ENCODE peak calls at places on chromosome 20, in nine cellular contexts. P is CD8-positive, alpha-beta T cell; I is GM06990; S is tibial artery; N is upper lobe of left lung; O is IMR-90; B is lower lobe of right lung; V is osteoblast; T is tibial nerve. E is an unnamed sample.

GRCh38 chr20:4929686-4930397 is 71.5 kb downstream of the SLC23A2 start:
- DNase-seq in P (no peak), T (no peak), I (no peak), V (no peak), O (peak; percentile 37), B (no peak), S (no peak), N (no peak), E (no peak)

GRCh38 chr20:23243791-23244190 is 106.8 kb upstream of the NXT1 start:
- DNase-seq in V (no peak), T (no peak), O (no peak), N (no peak), I (no peak), P (no peak), B (no peak), S (no peak), E (no peak)

GRCh38 chr20:38935285-38935684 is 9.1 kb downstream of the FAM83D start:
- DNase-seq in O (no peak), S (no peak), B (no peak), T (no peak), P (no peak), I (no peak), N (no peak), V (no peak), E (no peak)

GRCh38 chr20:62381202-62381797 is 5.6 kb upstream of the RPS21 start:
- DNase-seq in B (no peak), S (no peak), V (no peak), N (no peak), P (no peak), T (no peak), O (peak; percentile 76), I (no peak), E (peak; percentile 56)

GRCh38 chr20:50980071-50980681 is 21.6 kb downstream of the MOCS3 start:
- DNase-seq in B (no peak), V (peak; percentile 97), S (no peak), P (no peak), T (no peak), O (peak; percentile 100), I (no peak), N (no peak), E (no peak)

GRCh38 chr20:51131806-51132205 is 108.9 kb upstream of the KCNG1 start:
- DNase-seq in T (no peak), B (no peak), S (no peak), O (no peak), I (no peak), N (no peak), P (no peak), V (no peak), E (no peak)

GRCh38 chr20:48398506-48399449 is 429.0 kb downstream of the PREX1 start:
- DNase-seq in I (no peak), P (no peak), S (no peak), V (no peak), T (no peak), N (no peak), O (no peak), B (no peak), E (no peak)

GRCh38 chr20:40008177-40008576 is 680.9 kb downstream of the MAFB start:
- DNase-seq in N (no peak), V (no peak), I (no peak), P (no peak), T (no peak), O (peak; percentile 2), S (no peak), B (no peak), E (no peak)

GRCh38 chr20:7586481-7586880 is 353.8 kb downstream of the HAO1 start:
- DNase-seq in N (no peak), S (no peak), V (no peak), B (no peak), P (no peak), I (no peak), O (no peak), T (no peak), E (no peak)

GRCh38 chr20:39474829-39475228 is 512.7 kb downstream of the DHX35 start:
- DNase-seq in T (no peak), I (no peak), V (no peak), N (no peak), S (no peak), O (no peak), P (no peak), B (no peak), E (no peak)

GRCh38 chr20:19960745-19961144 is 56.4 kb upstream of the NAA20 start:
- DNase-seq in T (no peak), P (no peak), I (no peak), S (no peak), O (no peak), V (no peak), B (no peak), N (no peak), E (no peak)

GRCh38 chr20:45685896-45686295 is 15.9 kb upstream of the WFDC11 start:
- DNase-seq in N (no peak), O (no peak), S (no peak), B (no peak), I (no peak), T (no peak), P (no peak), V (peak; percentile 65), E (no peak)

GRCh38 chr20:52958206-52958605 is 14.0 kb upstream of the TSHZ2 start:
- DNase-seq in T (no peak), V (no peak), B (no peak), O (no peak), I (no peak), S (no peak), N (no peak), P (no peak), E (no peak)

GRCh38 chr20:10513931-10514575 is 78.9 kb downstream of the SLX4IP start:
- DNase-seq in O (no peak), I (no peak), S (no peak), V (no peak), B (no peak), N (no peak), P (no peak), T (no peak), E (no peak)

GRCh38 chr20:56985286-56985685 is 281.2 kb downstream of the BMP7 start:
- DNase-seq in I (no peak), S (no peak), B (no peak), T (no peak), O (no peak), P (no peak), N (no peak), V (no peak), E (no peak)

GRCh38 chr20:53343433-53343832 is 250.2 kb downstream of the ZNF217 start:
- DNase-seq in S (no peak), I (no peak), N (no peak), O (no peak), P (no peak), T (no peak), V (no peak), B (no peak), E (no peak)

GRCh38 chr20:44364780-44365179 is 9.3 kb downstream of the HNF4A start:
- DNase-seq in I (no peak), B (no peak), V (no peak), P (no peak), S (no peak), O (no peak), N (no peak), T (no peak), E (no peak)

DNA sequence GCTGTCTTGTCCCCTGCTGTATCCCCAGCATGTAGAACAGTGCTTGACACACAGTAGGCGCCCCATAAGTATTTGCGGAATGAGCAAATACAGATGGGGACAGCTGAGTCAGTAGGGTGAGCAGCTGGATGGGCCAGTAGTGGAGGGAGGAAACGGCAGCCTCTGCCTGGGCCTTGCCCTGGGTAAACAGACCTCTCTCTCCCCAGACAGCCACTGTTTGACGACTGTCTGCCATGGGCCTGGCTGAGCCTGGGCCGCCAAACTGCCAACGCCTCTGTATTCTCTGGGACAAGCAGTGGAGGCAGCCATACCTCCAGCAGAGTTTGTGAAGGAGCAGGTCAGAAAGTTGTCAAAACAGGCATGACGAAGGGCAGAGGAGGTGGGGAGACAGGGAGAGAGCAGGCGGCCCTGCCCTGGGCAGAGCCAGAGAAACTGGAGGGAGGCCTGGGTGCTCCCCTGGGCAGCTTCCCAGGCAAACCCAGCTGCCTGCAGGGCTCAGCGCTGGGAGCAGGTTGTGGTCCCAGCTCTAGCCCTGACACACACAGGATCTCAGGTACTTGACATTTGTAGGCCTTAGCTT is 15.2 kb downstream of the HNF4A start:
- DNase-seq in O (no peak), V (no peak), N (no peak), P (no peak), S (no peak), I (no peak), T (no peak), B (no peak), E (no peak)
- TF ChIP-seq CTCF in O (no peak), V (no peak), N (no peak), P (no peak), S (no peak), I (no peak), T (no peak), B (no peak), E (no peak)

GRCh38 chr20:59077705-59078104 is 35.1 kb upstream of the PRELID3B start:
- DNase-seq in O (no peak), V (no peak), T (no peak), N (no peak), S (no peak), P (no peak), I (no peak), B (no peak), E (no peak)
- H3K27me3 ChIP-seq in O (peaks cover 13% of the 10 kb centered on the region), V (peaks cover 21% of the 10 kb centered on the region), T (no peaks in the 10 kb centered on the region), N (no peaks in the 10 kb centered on the region), S (no peaks in the 10 kb centered on the region), P (no peaks in the 10 kb centered on the region), I (no peaks in the 10 kb centered on the region), B (no peaks in the 10 kb centered on the region), E (no peaks in the 10 kb centered on the region)

GRCh38 chr20:25303292-25304024 is 55.6 kb downstream of the PYGB start:
- DNase-seq in N (no peak), B (no peak), V (peak; percentile 30), S (no peak), T (no peak), P (no peak), I (no peak), O (no peak), E (no peak)
- H3K36me3 ChIP-seq in N (peaks cover 50% of the 10 kb centered on the region), B (peaks cover 61% of the 10 kb centered on the region), V (peaks cover 30% of the 10 kb centered on the region), S (peaks cover 14% of the 10 kb centered on the region), T (no peaks in the 10 kb centered on the region), P (no peaks in the 10 kb centered on the region), I (peaks cover 5% of the 10 kb centered on the region), O (peaks cover 37% of the 10 kb centered on the region), E (peaks cover 53% of the 10 kb centered on the region)

GRCh38 chr20:35326732-35327073 is 34.5 kb upstream of the FAM83C start:
- DNase-seq in B (no peak), P (no peak), N (no peak), T (no peak), V (no peak), S (no peak), O (no peak), I (no peak), E (no peak)

GRCh38 chr20:35328689-35329088 is 36.5 kb upstream of the FAM83C start:
- DNase-seq in N (no peak), V (peak; percentile 10), S (no peak), P (no peak), B (no peak), T (no peak), I (no peak), O (no peak), E (no peak)

GRCh38 chr20:35327074-35327976 is 35.1 kb upstream of the FAM83C start:
- DNase-seq in V (no peak), B (no peak), P (no peak), O (peak; percentile 46), S (no peak), T (no peak), N (no peak), I (no peak), E (no peak)

GRCh38 chr20:35328095-35328685 is 36.0 kb upstream of the FAM83C start:
- DNase-seq in T (no peak), I (no peak), S (no peak), V (no peak), B (no peak), N (no peak), P (no peak), O (no peak), E (no peak)

GRCh38 chr20:35329435-35330139 is 37.4 kb upstream of the FAM83C start:
- DNase-seq in P (no peak), N (no peak), V (peak; percentile 15), B (no peak), T (no peak), O (peak; percentile 28), I (no peak), S (no peak), E (no peak)
- TF ChIP-seq CTCF in P (no peak), N (peak; percentile 27), V (peak; percentile 67), B (peak; percentile 45), T (no peak), O (peak; percentile 33), I (peak; percentile 87), S (peak; percentile 26), E (peak; percentile 36)

E was measured in heart left ventricle.